ENCODE peak calls at places on chromosomes 11 and 22, in six cellular contexts. One of them, this sample, is unnamed.

GRCh38 chr11:76030973-76031590 is 175.2 kb downstream of the WNT11 start:
- DNase-seq in right atrium auricular region: no peak
- DNase-seq in cardiac muscle cell: peak
- DNase-seq in body of pancreas: no peak
- DNase-seq in choroid plexus epithelial cell: peak
- DNase-seq in bronchial epithelial cell: peak
- DNase-seq in this sample: no peak

GRCh38 chr11:16985297-16985696 is 28.9 kb downstream of the PLEKHA7 start:
- DNase-seq in cardiac muscle cell: no peak
- DNase-seq in choroid plexus epithelial cell: no peak
- DNase-seq in bronchial epithelial cell: no peak
- DNase-seq in body of pancreas: no peak
- DNase-seq in right atrium auricular region: no peak
- DNase-seq in this sample: no peak

GRCh38 chr11:114251797-114252327 is 44.3 kb upstream of the NNMT start:
- DNase-seq in bronchial epithelial cell: no peak
- DNase-seq in body of pancreas: no peak
- DNase-seq in cardiac muscle cell: no peak
- DNase-seq in right atrium auricular region: no peak
- DNase-seq in choroid plexus epithelial cell: no peak
- DNase-seq in this sample: no peak

GRCh38 chr11:61814958-61815789 is 1.6 kb downstream of the FADS1 start:
- DNase-seq in choroid plexus epithelial cell: peak
- DNase-seq in bronchial epithelial cell: peak
- DNase-seq in cardiac muscle cell: peak
- DNase-seq in body of pancreas: peak
- DNase-seq in right atrium auricular region: peak
- DNase-seq in this sample: peak

GRCh38 chr11:16126361-16126760 is 230.0 kb downstream of the SOX6 start:
- DNase-seq in body of pancreas: no peak
- DNase-seq in cardiac muscle cell: peak
- DNase-seq in right atrium auricular region: no peak
- DNase-seq in bronchial epithelial cell: peak
- DNase-seq in choroid plexus epithelial cell: no peak
- DNase-seq in this sample: no peak

GRCh38 chr11:721913-722811 is 16.1 kb downstream of the EPS8L2 start:
- DNase-seq in choroid plexus epithelial cell: no peak
- DNase-seq in right atrium auricular region: no peak
- DNase-seq in bronchial epithelial cell: no peak
- DNase-seq in cardiac muscle cell: no peak
- DNase-seq in body of pancreas: no peak
- DNase-seq in this sample: no peak

GRCh38 chr11:102491969-102492368 is 38.6 kb downstream of the MMP7 start:
- DNase-seq in bronchial epithelial cell: no peak
- DNase-seq in right atrium auricular region: no peak
- DNase-seq in choroid plexus epithelial cell: no peak
- DNase-seq in cardiac muscle cell: no peak
- DNase-seq in body of pancreas: no peak
- DNase-seq in this sample: no peak

GRCh38 chr22:48444320-48445112 is 1383.2 kb downstream of the BRD1 start:
- DNase-seq in choroid plexus epithelial cell: no peak
- DNase-seq in right atrium auricular region: no peak
- DNase-seq in body of pancreas: no peak
- DNase-seq in cardiac muscle cell: no peak
- DNase-seq in bronchial epithelial cell: no peak
- DNase-seq in this sample: no peak

GRCh38 chr11:130611791-130612251 is 163.4 kb downstream of the ADAMTS15 start:
- DNase-seq in right atrium auricular region: no peak
- DNase-seq in cardiac muscle cell: peak
- DNase-seq in bronchial epithelial cell: peak
- DNase-seq in choroid plexus epithelial cell: peak
- DNase-seq in body of pancreas: no peak
- DNase-seq in this sample: no peak

GRCh38 chr22:43047605-43048004 is 32.7 kb upstream of the PACSIN2 start:
- DNase-seq in cardiac muscle cell: no peak
- DNase-seq in body of pancreas: no peak
- DNase-seq in choroid plexus epithelial cell: no peak
- DNase-seq in right atrium auricular region: no peak
- DNase-seq in bronchial epithelial cell: no peak
- DNase-seq in this sample: no peak

GRCh38 chr11:23974046-23974445 is 522.8 kb upstream of the LUZP2 start:
- DNase-seq in bronchial epithelial cell: peak
- DNase-seq in cardiac muscle cell: no peak
- DNase-seq in body of pancreas: no peak
- DNase-seq in choroid plexus epithelial cell: no peak
- DNase-seq in right atrium auricular region: no peak
- DNase-seq in this sample: no peak

GRCh38 chr11:34356130-34356529 is 1.7 kb downstream of the ABTB2 start:
- DNase-seq in bronchial epithelial cell: no peak
- DNase-seq in body of pancreas: no peak
- DNase-seq in cardiac muscle cell: no peak
- DNase-seq in right atrium auricular region: no peak
- DNase-seq in choroid plexus epithelial cell: no peak
- DNase-seq in this sample: no peak

GRCh38 chr11:73530109-73530508 is 67.8 kb downstream of the FAM168A start:
- DNase-seq in bronchial epithelial cell: no peak
- DNase-seq in choroid plexus epithelial cell: peak
- DNase-seq in body of pancreas: no peak
- DNase-seq in cardiac muscle cell: no peak
- DNase-seq in right atrium auricular region: no peak
- DNase-seq in this sample: no peak

GRCh38 chr11:47468598-47469214 is 19.8 kb upstream of the RAPSN start:
- DNase-seq in choroid plexus epithelial cell: peak
- DNase-seq in right atrium auricular region: no peak
- DNase-seq in cardiac muscle cell: no peak
- DNase-seq in bronchial epithelial cell: no peak
- DNase-seq in body of pancreas: no peak
- DNase-seq in this sample: no peak

GRCh38 chr22:45251828-45252227 is 11.1 kb upstream of the KIAA0930 start:
- DNase-seq in bronchial epithelial cell: no peak
- DNase-seq in right atrium auricular region: no peak
- DNase-seq in choroid plexus epithelial cell: no peak
- DNase-seq in cardiac muscle cell: no peak
- DNase-seq in body of pancreas: no peak
- DNase-seq in this sample: no peak

GRCh38 chr22:27881404-27881803 is 37.7 kb downstream of the PITPNB start:
- DNase-seq in right atrium auricular region: no peak
- DNase-seq in body of pancreas: peak
- DNase-seq in bronchial epithelial cell: no peak
- DNase-seq in choroid plexus epithelial cell: peak
- DNase-seq in cardiac muscle cell: peak
- DNase-seq in this sample: peak

GRCh38 chr22:19554834-19555404 is 30.7 kb upstream of the CLDN5 start:
- DNase-seq in bronchial epithelial cell: peak
- DNase-seq in choroid plexus epithelial cell: peak
- DNase-seq in body of pancreas: no peak
- DNase-seq in right atrium auricular region: no peak
- DNase-seq in cardiac muscle cell: peak
- DNase-seq in this sample: peak

GRCh38 chr11:7892751-7893356 is 38.2 kb downstream of the OR10A6 start:
- DNase-seq in right atrium auricular region: no peak
- DNase-seq in cardiac muscle cell: peak
- DNase-seq in bronchial epithelial cell: peak
- DNase-seq in choroid plexus epithelial cell: peak
- DNase-seq in body of pancreas: no peak
- DNase-seq in this sample: no peak

GRCh38 chr11:87851827-87852226 is 323.4 kb downstream of the RAB38 start:
- DNase-seq in body of pancreas: no peak
- DNase-seq in cardiac muscle cell: no peak
- DNase-seq in bronchial epithelial cell: no peak
- DNase-seq in choroid plexus epithelial cell: no peak
- DNase-seq in right atrium auricular region: no peak
- DNase-seq in this sample: no peak

GRCh38 chr22:37254206-37254866 is 10.3 kb upstream of the RAC2 start:
- DNase-seq in choroid plexus epithelial cell: peak
- DNase-seq in cardiac muscle cell: peak
- DNase-seq in bronchial epithelial cell: peak
- DNase-seq in body of pancreas: no peak
- DNase-seq in right atrium auricular region: no peak
- DNase-seq in this sample: peak

GRCh38 chr11:33634291-33634834 is 66.3 kb downstream of the C11orf91 start:
- DNase-seq in right atrium auricular region: no peak
- DNase-seq in cardiac muscle cell: peak
- DNase-seq in bronchial epithelial cell: peak
- DNase-seq in choroid plexus epithelial cell: peak
- DNase-seq in body of pancreas: no peak
- DNase-seq in this sample: no peak

GRCh38 chr11:2375964-2376551 is 1.1 kb upstream of the CD81 start:
- DNase-seq in right atrium auricular region: no peak
- DNase-seq in cardiac muscle cell: no peak
- DNase-seq in bronchial epithelial cell: no peak
- DNase-seq in body of pancreas: peak
- DNase-seq in choroid plexus epithelial cell: no peak
- DNase-seq in this sample: peak

GRCh38 chr11:13118194-13118593 is 109.1 kb downstream of the RASSF10 start:
- DNase-seq in body of pancreas: no peak
- DNase-seq in choroid plexus epithelial cell: peak
- DNase-seq in right atrium auricular region: no peak
- DNase-seq in bronchial epithelial cell: peak
- DNase-seq in cardiac muscle cell: peak
- DNase-seq in this sample: no peak

GRCh38 chr11:123601136-123601535 is 53.3 kb downstream of the SCN3B start:
- DNase-seq in bronchial epithelial cell: peak
- DNase-seq in right atrium auricular region: no peak
- DNase-seq in body of pancreas: no peak
- DNase-seq in choroid plexus epithelial cell: peak
- DNase-seq in cardiac muscle cell: peak
- DNase-seq in this sample: peak

GRCh38 chr22:20567993-20568417 is 60.6 kb downstream of the MED15 start:
- DNase-seq in right atrium auricular region: no peak
- DNase-seq in choroid plexus epithelial cell: peak
- DNase-seq in bronchial epithelial cell: no peak
- DNase-seq in cardiac muscle cell: peak
- DNase-seq in body of pancreas: peak
- DNase-seq in this sample: no peak

GRCh38 chr11:121482231-121483129 is 29.7 kb upstream of the SORL1-AS1 start:
- DNase-seq in body of pancreas: no peak
- DNase-seq in choroid plexus epithelial cell: no peak
- DNase-seq in right atrium auricular region: no peak
- DNase-seq in cardiac muscle cell: peak
- DNase-seq in bronchial epithelial cell: peak
- DNase-seq in this sample: no peak

GRCh38 chr11:11731311-11732083 is 109.7 kb upstream of the GALNT18 start:
- DNase-seq in bronchial epithelial cell: peak
- DNase-seq in cardiac muscle cell: peak
- DNase-seq in body of pancreas: no peak
- DNase-seq in right atrium auricular region: no peak
- DNase-seq in choroid plexus epithelial cell: peak
- DNase-seq in this sample: no peak

GRCh38 chr11:125931681-125932080 is 14.2 kb upstream of the VSIG10L2 start:
- DNase-seq in body of pancreas: no peak
- DNase-seq in right atrium auricular region: peak
- DNase-seq in cardiac muscle cell: no peak
- DNase-seq in bronchial epithelial cell: no peak
- DNase-seq in choroid plexus epithelial cell: no peak
- DNase-seq in this sample: no peak

GRCh38 chr22:30922151-30922611 is 46.4 kb downstream of the MORC2 start:
- DNase-seq in choroid plexus epithelial cell: peak
- DNase-seq in right atrium auricular region: no peak
- DNase-seq in body of pancreas: peak
- DNase-seq in bronchial epithelial cell: peak
- DNase-seq in cardiac muscle cell: peak
- DNase-seq in this sample: peak

GRCh38 chr11:8803973-8804372 is 107.0 kb upstream of the AKIP1 start:
- DNase-seq in cardiac muscle cell: no peak
- DNase-seq in choroid plexus epithelial cell: no peak
- DNase-seq in body of pancreas: no peak
- DNase-seq in bronchial epithelial cell: no peak
- DNase-seq in right atrium auricular region: no peak
- DNase-seq in this sample: no peak

GRCh38 chr11:122910775-122911174 is 28.2 kb downstream of the JHY start:
- DNase-seq in right atrium auricular region: no peak
- DNase-seq in choroid plexus epithelial cell: peak
- DNase-seq in cardiac muscle cell: peak
- DNase-seq in body of pancreas: no peak
- DNase-seq in bronchial epithelial cell: peak
- DNase-seq in this sample: no peak

DNA sequence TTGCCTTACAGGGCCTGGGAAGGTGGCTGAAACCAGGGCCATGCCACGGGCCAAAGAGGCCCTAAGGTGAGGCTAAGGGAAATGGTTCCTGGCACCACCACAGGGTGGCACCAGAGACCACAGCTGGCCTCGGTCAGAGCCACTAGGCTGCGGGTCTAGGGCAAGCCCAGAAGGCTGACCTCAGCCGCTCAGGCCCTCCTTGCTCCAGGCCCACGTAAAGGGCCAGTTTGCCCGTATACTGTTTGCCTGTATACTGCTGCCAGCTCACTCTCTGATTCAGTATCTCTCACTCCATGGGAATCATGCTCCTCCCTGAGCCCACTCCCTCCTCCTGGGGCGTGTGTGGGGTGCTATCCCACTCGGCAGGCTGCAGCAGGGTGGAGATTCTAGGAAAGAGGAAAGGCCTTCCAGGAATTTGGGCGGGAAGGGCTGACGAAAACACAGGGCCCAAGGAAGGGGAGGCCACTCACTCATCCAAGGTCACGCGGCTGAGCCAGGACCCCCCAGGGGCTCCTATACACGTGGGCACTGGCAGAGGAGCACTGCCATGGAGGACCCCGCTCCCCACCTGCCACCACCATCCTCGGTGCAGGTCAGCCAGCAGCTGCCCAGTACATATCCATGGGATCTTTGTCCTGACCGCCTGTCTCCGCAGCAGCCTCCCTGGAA is 62.4 kb downstream of the NECTIN1 start:
- DNase-seq in choroid plexus epithelial cell: peak
- DNase-seq in cardiac muscle cell: peak
- DNase-seq in bronchial epithelial cell: peak
- DNase-seq in body of pancreas: peak
- DNase-seq in right atrium auricular region: peak
- DNase-seq in this sample: peak
- TF ChIP-seq CTCF in choroid plexus epithelial cell: peak
- TF ChIP-seq CTCF in cardiac muscle cell: peak
- TF ChIP-seq CTCF in bronchial epithelial cell: peak
- TF ChIP-seq CTCF in body of pancreas: peak
- TF ChIP-seq CTCF in right atrium auricular region: peak
- TF ChIP-seq CTCF in this sample: peak

GRCh38 chr22:23715811-23716355 is 25.1 kb downstream of the RGL4 start:
- DNase-seq in cardiac muscle cell: peak
- DNase-seq in choroid plexus epithelial cell: no peak
- DNase-seq in right atrium auricular region: no peak
- DNase-seq in body of pancreas: no peak
- DNase-seq in bronchial epithelial cell: no peak
- DNase-seq in this sample: peak
- H3K4me3 ChIP-seq in cardiac muscle cell: peak
- H3K4me3 ChIP-seq in choroid plexus epithelial cell: peak
- H3K4me3 ChIP-seq in right atrium auricular region: peak
- H3K4me3 ChIP-seq in body of pancreas: no peak
- H3K4me3 ChIP-seq in bronchial epithelial cell: no peak
- H3K4me3 ChIP-seq in this sample: no peak

GRCh38 chr11:108220721-108221346 is 1.6 kb downstream of the NPAT start:
- DNase-seq in right atrium auricular region: no peak
- DNase-seq in body of pancreas: no peak
- DNase-seq in bronchial epithelial cell: peak
- DNase-seq in choroid plexus epithelial cell: peak
- DNase-seq in cardiac muscle cell: peak
- DNase-seq in this sample: no peak
- TF ChIP-seq CTCF in right atrium auricular region: no peak
- TF ChIP-seq CTCF in body of pancreas: no peak
- TF ChIP-seq CTCF in bronchial epithelial cell: no peak
- TF ChIP-seq CTCF in choroid plexus epithelial cell: peak
- TF ChIP-seq CTCF in cardiac muscle cell: peak
- TF ChIP-seq CTCF in this sample: no peak

GRCh38 chr11:65791719-65792213 is 4.9 kb downstream of the OVOL1 start:
- DNase-seq in bronchial epithelial cell: no peak
- DNase-seq in body of pancreas: no peak
- DNase-seq in cardiac muscle cell: no peak
- DNase-seq in right atrium auricular region: no peak
- DNase-seq in choroid plexus epithelial cell: no peak
- DNase-seq in this sample: no peak
- H3K4me3 ChIP-seq in bronchial epithelial cell: no peak
- H3K4me3 ChIP-seq in body of pancreas: no peak
- H3K4me3 ChIP-seq in cardiac muscle cell: no peak
- H3K4me3 ChIP-seq in right atrium auricular region: no peak
- H3K4me3 ChIP-seq in choroid plexus epithelial cell: no peak
- H3K4me3 ChIP-seq in this sample: no peak